ENCODE peak calls at places on chromosomes 11 and 22, in four cellular contexts. V is T-helper 2 cell treated with Interferon-gamma antibody and Interleukin-4, amounts not matched to agents 5 μg/mL and 100 μg/mL, for 36 hours; S is ELR; C is NCI-H1694 treated with DMSO at 0.1 percent for 48 hours. U is an unnamed sample.

GRCh38 chr22:23419931-23420330 is 160.2 kb downstream of the IGLL1 start:
- DNase-seq in V (no peak), S (no peak), C (no peak), U (no peak)

GRCh38 chr11:68893282-68893681 is 10.3 kb downstream of the MRPL21 start:
- DNase-seq in V (no peak), S (no peak), C (no peak), U (no peak)

GRCh38 chr11:87437133-87437843 is 399.6 kb downstream of the TMEM135 start:
- DNase-seq in V (no peak), S (no peak), C (no peak), U (no peak)

GRCh38 chr11:19821412-19821875 is 108.8 kb downstream of the NAV2 start:
- DNase-seq in V (no peak), S (no peak), C (no peak), U (no peak)

GRCh38 chr11:35919244-35919643 is 24.6 kb upstream of the LDLRAD3 start:
- DNase-seq in V (no peak), S (peak; percentile 29), C (no peak), U (no peak)

GRCh38 chr22:23752750-23753149 is 1.5 kb downstream of the VPREB3 start:
- DNase-seq in V (no peak), S (no peak), C (no peak), U (no peak)

GRCh38 chr11:2929511-2929879 is 275 bp upstream of the PHLDA2 start:
- DNase-seq in V (peak; percentile 84), S (peak; percentile 84), C (no peak), U (peak; percentile 56)

GRCh38 chr11:13668957-13669521 is 571 bp downstream of the FAR1 start:
- DNase-seq in V (peak; percentile 31), S (peak; percentile 49), C (peak; percentile 7), U (no peak)

GRCh38 chr11:130206141-130206540 is 46.6 kb downstream of the ST14 start:
- DNase-seq in V (no peak), S (no peak), C (no peak), U (no peak)

GRCh38 chr11:82864268-82864667 is 36.0 kb downstream of the PRCP start:
- DNase-seq in V (no peak), S (peak; percentile 81), C (peak; percentile 74), U (peak; percentile 45)

GRCh38 chr22:42799462-42800405 is 57.3 kb downstream of the ARFGAP3 start:
- DNase-seq in V (no peak), S (peak; percentile 31), C (no peak), U (no peak)

GRCh38 chr11:56331861-56332491 is 13.9 kb upstream of the OR8K1 start:
- DNase-seq in V (no peak), S (no peak), C (no peak), U (no peak)

GRCh38 chr22:19422440-19423301 is 8.9 kb downstream of the HIRA start:
- DNase-seq in V (no peak), S (no peak), C (no peak), U (no peak)

GRCh38 chr22:29510542-29510941 is 30.5 kb downstream of the NEFH start:
- DNase-seq in V (no peak), S (no peak), C (no peak), U (no peak)

GRCh38 chr11:47908198-47908597 is 60.0 kb upstream of the NUP160 start:
- DNase-seq in V (no peak), S (no peak), C (no peak), U (no peak)

GRCh38 chr11:69253028-69253427 is 40.9 kb upstream of the MYEOV start:
- DNase-seq in V (no peak), S (peak; percentile 84), C (no peak), U (peak; percentile 69)

GRCh38 chr22:42086051-42086450 is 4.5 kb downstream of the NDUFA6 start:
- DNase-seq in V (no peak), S (no peak), C (no peak), U (no peak)

GRCh38 chr22:48250937-48251530 is 1488.6 kb downstream of the TBC1D22A start:
- DNase-seq in V (no peak), S (no peak), C (no peak), U (no peak)

GRCh38 chr22:30649430-30650007 is 13.9 kb downstream of the SLC35E4 start:
- DNase-seq in V (peak; percentile 91), S (peak; percentile 95), C (no peak), U (peak; percentile 63)

GRCh38 chr22:24455751-24456426 is 28.5 kb downstream of the ADORA2A start:
- DNase-seq in V (no peak), S (no peak), C (no peak), U (no peak)

GRCh38 chr22:24191381-24191841 is 10.1 kb downstream of the SUSD2 start:
- DNase-seq in V (no peak), S (no peak), C (no peak), U (no peak)

GRCh38 chr22:27381960-27382742 is 419.4 kb downstream of the MN1 start:
- DNase-seq in V (no peak), S (no peak), C (no peak), U (no peak)

GRCh38 chr11:118448294-118448693 is 12.0 kb downstream of the KMT2A start:
- DNase-seq in V (peak; percentile 29), S (peak; percentile 66), C (no peak), U (no peak)

U was measured in brain microvascular endothelial cell.